ENCODE peak calls at places on chromosomes 13 and 19, in ten cellular contexts. One of them, this sample, is unnamed.

GRCh38 chr19:6113616-6114188 is 3.4 kb upstream of the RFX2 start:
- DNase-seq in bronchial epithelial cell: no peak
- DNase-seq in H54: no peak
- DNase-seq in dorsolateral prefrontal cortex: no peak
- DNase-seq in stimulated activated effector memory CD8-positive, alpha-beta T cell treated with anti-CD3 and anti-CD28 coated beads, Interleukin-12 subunit alpha, Interleukin-12 subunit beta, amount 100 ng/mL, for 72 hours: no peak
- DNase-seq in right lobe of liver: no peak
- DNase-seq in skeletal muscle cell: no peak
- DNase-seq in thoracic aorta: no peak
- DNase-seq in progenitor cell of endocrine pancreas: no peak
- DNase-seq in A549: no peak
- DNase-seq in this sample: no peak

GRCh38 chr13:31970237-31970930 is 61.2 kb upstream of the FRY start:
- DNase-seq in thoracic aorta: no peak
- DNase-seq in stimulated activated effector memory CD8-positive, alpha-beta T cell treated with anti-CD3 and anti-CD28 coated beads, Interleukin-12 subunit alpha, Interleukin-12 subunit beta, amount 100 ng/mL, for 72 hours: no peak
- DNase-seq in A549: no peak
- DNase-seq in bronchial epithelial cell: peak; percentile 90
- DNase-seq in H54: no peak
- DNase-seq in progenitor cell of endocrine pancreas: no peak
- DNase-seq in right lobe of liver: no peak
- DNase-seq in skeletal muscle cell: peak; percentile 47
- DNase-seq in dorsolateral prefrontal cortex: peak; percentile 30
- DNase-seq in this sample: no peak

GRCh38 chr13:49062297-49062896 is 86.7 kb downstream of the FNDC3A start:
- DNase-seq in skeletal muscle cell: no peak
- DNase-seq in A549: no peak
- DNase-seq in progenitor cell of endocrine pancreas: no peak
- DNase-seq in bronchial epithelial cell: peak; percentile 49
- DNase-seq in thoracic aorta: no peak
- DNase-seq in right lobe of liver: no peak
- DNase-seq in dorsolateral prefrontal cortex: no peak
- DNase-seq in stimulated activated effector memory CD8-positive, alpha-beta T cell treated with anti-CD3 and anti-CD28 coated beads, Interleukin-12 subunit alpha, Interleukin-12 subunit beta, amount 100 ng/mL, for 72 hours: no peak
- DNase-seq in H54: no peak
- DNase-seq in this sample: no peak

GRCh38 chr19:48170817-48171347 is 402 bp downstream of the ZSWIM9 start:
- DNase-seq in stimulated activated effector memory CD8-positive, alpha-beta T cell treated with anti-CD3 and anti-CD28 coated beads, Interleukin-12 subunit alpha, Interleukin-12 subunit beta, amount 100 ng/mL, for 72 hours: no peak
- DNase-seq in A549: no peak
- DNase-seq in progenitor cell of endocrine pancreas: peak; percentile 13
- DNase-seq in thoracic aorta: no peak
- DNase-seq in H54: no peak
- DNase-seq in right lobe of liver: no peak
- DNase-seq in dorsolateral prefrontal cortex: no peak
- DNase-seq in bronchial epithelial cell: no peak
- DNase-seq in skeletal muscle cell: no peak
- DNase-seq in this sample: peak; percentile 12

GRCh38 chr13:26785845-26786630 is 25.5 kb upstream of the GPR12 start:
- DNase-seq in bronchial epithelial cell: no peak
- DNase-seq in dorsolateral prefrontal cortex: peak; percentile 21
- DNase-seq in thoracic aorta: no peak
- DNase-seq in right lobe of liver: no peak
- DNase-seq in H54: no peak
- DNase-seq in stimulated activated effector memory CD8-positive, alpha-beta T cell treated with anti-CD3 and anti-CD28 coated beads, Interleukin-12 subunit alpha, Interleukin-12 subunit beta, amount 100 ng/mL, for 72 hours: peak; percentile 57
- DNase-seq in A549: no peak
- DNase-seq in skeletal muscle cell: no peak
- DNase-seq in progenitor cell of endocrine pancreas: no peak
- DNase-seq in this sample: no peak

GRCh38 chr13:26867451-26868067 is 107.0 kb upstream of the GPR12 start:
- DNase-seq in stimulated activated effector memory CD8-positive, alpha-beta T cell treated with anti-CD3 and anti-CD28 coated beads, Interleukin-12 subunit alpha, Interleukin-12 subunit beta, amount 100 ng/mL, for 72 hours: no peak
- DNase-seq in skeletal muscle cell: no peak
- DNase-seq in bronchial epithelial cell: peak; percentile 8
- DNase-seq in thoracic aorta: no peak
- DNase-seq in right lobe of liver: no peak
- DNase-seq in progenitor cell of endocrine pancreas: peak; percentile 48
- DNase-seq in dorsolateral prefrontal cortex: no peak
- DNase-seq in H54: no peak
- DNase-seq in A549: peak; percentile 2
- DNase-seq in this sample: peak; percentile 4

GRCh38 chr13:112696001-112696868 is 6.4 kb downstream of the ATP11A start:
- DNase-seq in skeletal muscle cell: no peak
- DNase-seq in right lobe of liver: no peak
- DNase-seq in bronchial epithelial cell: no peak
- DNase-seq in A549: no peak
- DNase-seq in progenitor cell of endocrine pancreas: no peak
- DNase-seq in thoracic aorta: no peak
- DNase-seq in stimulated activated effector memory CD8-positive, alpha-beta T cell treated with anti-CD3 and anti-CD28 coated beads, Interleukin-12 subunit alpha, Interleukin-12 subunit beta, amount 100 ng/mL, for 72 hours: no peak
- DNase-seq in H54: no peak
- DNase-seq in dorsolateral prefrontal cortex: no peak
- DNase-seq in this sample: no peak

GRCh38 chr19:40771101-40771539 is 4.2 kb upstream of the MIA start:
- DNase-seq in skeletal muscle cell: no peak
- DNase-seq in dorsolateral prefrontal cortex: no peak
- DNase-seq in bronchial epithelial cell: no peak
- DNase-seq in stimulated activated effector memory CD8-positive, alpha-beta T cell treated with anti-CD3 and anti-CD28 coated beads, Interleukin-12 subunit alpha, Interleukin-12 subunit beta, amount 100 ng/mL, for 72 hours: no peak
- DNase-seq in H54: no peak
- DNase-seq in A549: peak; percentile 80
- DNase-seq in progenitor cell of endocrine pancreas: no peak
- DNase-seq in thoracic aorta: no peak
- DNase-seq in right lobe of liver: no peak
- DNase-seq in this sample: no peak

GRCh38 chr13:113740286-113740556 is 18.8 kb upstream of the TMEM255B start:
- DNase-seq in bronchial epithelial cell: no peak
- DNase-seq in progenitor cell of endocrine pancreas: no peak
- DNase-seq in right lobe of liver: no peak
- DNase-seq in dorsolateral prefrontal cortex: no peak
- DNase-seq in thoracic aorta: no peak
- DNase-seq in A549: no peak
- DNase-seq in skeletal muscle cell: no peak
- DNase-seq in H54: no peak
- DNase-seq in stimulated activated effector memory CD8-positive, alpha-beta T cell treated with anti-CD3 and anti-CD28 coated beads, Interleukin-12 subunit alpha, Interleukin-12 subunit beta, amount 100 ng/mL, for 72 hours: no peak
- DNase-seq in this sample: no peak

GRCh38 chr13:84362777-84363176 is 480.5 kb upstream of the SLITRK1 start:
- DNase-seq in bronchial epithelial cell: no peak
- DNase-seq in right lobe of liver: no peak
- DNase-seq in progenitor cell of endocrine pancreas: no peak
- DNase-seq in stimulated activated effector memory CD8-positive, alpha-beta T cell treated with anti-CD3 and anti-CD28 coated beads, Interleukin-12 subunit alpha, Interleukin-12 subunit beta, amount 100 ng/mL, for 72 hours: no peak
- DNase-seq in skeletal muscle cell: peak; percentile 13
- DNase-seq in A549: no peak
- DNase-seq in dorsolateral prefrontal cortex: no peak
- DNase-seq in H54: no peak
- DNase-seq in thoracic aorta: no peak
- DNase-seq in this sample: no peak

GRCh38 chr13:46179576-46180368 is 2.2 kb downstream of the LCP1 start:
- DNase-seq in bronchial epithelial cell: no peak
- DNase-seq in dorsolateral prefrontal cortex: no peak
- DNase-seq in skeletal muscle cell: no peak
- DNase-seq in progenitor cell of endocrine pancreas: no peak
- DNase-seq in stimulated activated effector memory CD8-positive, alpha-beta T cell treated with anti-CD3 and anti-CD28 coated beads, Interleukin-12 subunit alpha, Interleukin-12 subunit beta, amount 100 ng/mL, for 72 hours: peak; percentile 82
- DNase-seq in H54: no peak
- DNase-seq in right lobe of liver: peak; percentile 73
- DNase-seq in thoracic aorta: peak; percentile 15
- DNase-seq in A549: no peak
- DNase-seq in this sample: no peak

GRCh38 chr13:102708211-102708610 is 13.4 kb upstream of the METTL21C start:
- DNase-seq in thoracic aorta: no peak
- DNase-seq in progenitor cell of endocrine pancreas: no peak
- DNase-seq in H54: no peak
- DNase-seq in right lobe of liver: no peak
- DNase-seq in stimulated activated effector memory CD8-positive, alpha-beta T cell treated with anti-CD3 and anti-CD28 coated beads, Interleukin-12 subunit alpha, Interleukin-12 subunit beta, amount 100 ng/mL, for 72 hours: no peak
- DNase-seq in A549: no peak
- DNase-seq in bronchial epithelial cell: no peak
- DNase-seq in skeletal muscle cell: no peak
- DNase-seq in dorsolateral prefrontal cortex: no peak
- DNase-seq in this sample: no peak

GRCh38 chr13:114050536-114051450 is 76.9 kb upstream of the C13orf46 start:
- DNase-seq in right lobe of liver: no peak
- DNase-seq in progenitor cell of endocrine pancreas: no peak
- DNase-seq in A549: no peak
- DNase-seq in thoracic aorta: no peak
- DNase-seq in bronchial epithelial cell: no peak
- DNase-seq in dorsolateral prefrontal cortex: no peak
- DNase-seq in H54: no peak
- DNase-seq in skeletal muscle cell: no peak
- DNase-seq in stimulated activated effector memory CD8-positive, alpha-beta T cell treated with anti-CD3 and anti-CD28 coated beads, Interleukin-12 subunit alpha, Interleukin-12 subunit beta, amount 100 ng/mL, for 72 hours: no peak
- DNase-seq in this sample: no peak

GRCh38 chr19:3145909-3146676 is 10.3 kb downstream of the GNA15 start:
- DNase-seq in stimulated activated effector memory CD8-positive, alpha-beta T cell treated with anti-CD3 and anti-CD28 coated beads, Interleukin-12 subunit alpha, Interleukin-12 subunit beta, amount 100 ng/mL, for 72 hours: no peak
- DNase-seq in H54: no peak
- DNase-seq in right lobe of liver: no peak
- DNase-seq in progenitor cell of endocrine pancreas: no peak
- DNase-seq in dorsolateral prefrontal cortex: no peak
- DNase-seq in skeletal muscle cell: no peak
- DNase-seq in bronchial epithelial cell: no peak
- DNase-seq in A549: no peak
- DNase-seq in thoracic aorta: no peak
- DNase-seq in this sample: no peak